ENCODE peak calls at places on chromosome 22, in six cellular contexts. B is HEK293T, O is kidney, X is ELR, T is right lobe of liver, L is activated T-cell treated with anti-CD3 and anti-CD28 coated beads for 48 hours. S is an unnamed sample.

GRCh38 chr22:30004101-30004500 is 76.2 kb upstream of the HORMAD2 start:
- DNase-seq in B (no peak), O (no peak), X (no peak), T (no peak), L (no peak), S (no peak)

GRCh38 chr22:23397008-23397617 is 183.0 kb downstream of the IGLL1 start:
- DNase-seq in B (no peak), O (no peak), X (no peak), T (no peak), L (no peak), S (peak)

GRCh38 chr22:37470087-37470445 is 16.1 kb downstream of the MFNG start:
- DNase-seq in B (no peak), O (no peak), X (no peak), T (no peak), L (no peak), S (no peak)

GRCh38 chr22:44544523-44545433 is 46.7 kb upstream of the RTL6 start:
- DNase-seq in B (no peak), O (no peak), X (no peak), T (no peak), L (no peak), S (peak)

GRCh38 chr22:38317237-38317994 is at the start of gene CSNK1E:
- DNase-seq in B (peak), O (peak), X (peak), T (peak), L (peak), S (peak)

GRCh38 chr22:22384668-22385244 is 123.8 kb downstream of the ZNF280B start:
- DNase-seq in B (no peak), O (no peak), X (no peak), T (no peak), L (no peak), S (no peak)

GRCh38 chr22:30420401-30421178 is 5.0 kb upstream of the MTFP1 start:
- DNase-seq in B (no peak), O (no peak), X (peak), T (peak), L (no peak), S (no peak)

GRCh38 chr22:36758792-36759271 is 17.1 kb downstream of the IFT27 start:
- DNase-seq in B (no peak), O (no peak), X (no peak), T (no peak), L (no peak), S (peak)

GRCh38 chr22:45804319-45804985 is 132.8 kb downstream of the ATXN10 start:
- DNase-seq in B (no peak), O (no peak), X (no peak), T (no peak), L (no peak), S (no peak)

GRCh38 chr22:30396871-30397655 is at the start of gene SEC14L2:
- DNase-seq in B (peak), O (peak), X (peak), T (peak), L (peak), S (peak)

GRCh38 chr22:23837496-23837859 is 1.3 kb downstream of the DERL3 start:
- DNase-seq in B (no peak), O (peak), X (no peak), T (peak), L (no peak), S (no peak)

GRCh38 chr22:25777870-25778269 is 35.9 kb downstream of the MYO18B start:
- DNase-seq in B (peak), O (no peak), X (peak), T (no peak), L (no peak), S (no peak)

GRCh38 chr22:38248280-38248679 is 24.5 kb downstream of the TMEM184B start:
- DNase-seq in B (no peak), O (no peak), X (no peak), T (no peak), L (no peak), S (no peak)

GRCh38 chr22:23752090-23752691 is 1.3 kb upstream of the ZNF70 start:
- DNase-seq in B (no peak), O (no peak), X (no peak), T (no peak), L (no peak), S (no peak)

GRCh38 chr22:42132457-42132856 is 1.8 kb upstream of the CYP2D6 start:
- DNase-seq in B (no peak), O (peak), X (peak), T (peak), L (no peak), S (no peak)

GRCh38 chr22:46537946-46538815 is 761 bp upstream of the CELSR1 start:
- DNase-seq in B (no peak), O (peak), X (peak), T (no peak), L (no peak), S (peak)

GRCh38 chr22:32075997-32076725 is 33.1 kb downstream of the SLC5A1 start:
- DNase-seq in B (no peak), O (no peak), X (no peak), T (no peak), L (no peak), S (no peak)

GRCh38 chr22:36467946-36468345 is 13.5 kb downstream of the TXN2 start:
- DNase-seq in B (no peak), O (no peak), X (peak), T (no peak), L (no peak), S (no peak)

GRCh38 chr22:32754413-32755041 is 47.0 kb upstream of the TIMP3 start:
- DNase-seq in B (no peak), O (no peak), X (peak), T (no peak), L (no peak), S (no peak)

GRCh38 chr22:49448546-49448945 is 379.1 kb downstream of the BRD1 start:
- DNase-seq in B (no peak), O (no peak), X (no peak), T (no peak), L (no peak), S (no peak)

S was measured in upper lobe of right lung.